ENCODE peak calls at places on chromosomes 13 and 19, in five cellular contexts. One of them, this sample, is unnamed.

GRCh38 chr13:33375421-33375820 is 89.9 kb upstream of the STARD13 start:
- DNase-seq in CD4-positive, alpha-beta T cell: no peak
- DNase-seq in naive thymus-derived CD4-positive, alpha-beta T cell: no peak
- DNase-seq in dorsolateral prefrontal cortex: no peak
- DNase-seq in IMR-90: no peak
- DNase-seq in this sample: no peak

GRCh38 chr13:59771272-59771671 is 392.5 kb downstream of the DIAPH3 start:
- DNase-seq in CD4-positive, alpha-beta T cell: no peak
- DNase-seq in naive thymus-derived CD4-positive, alpha-beta T cell: no peak
- DNase-seq in dorsolateral prefrontal cortex: no peak
- DNase-seq in IMR-90: peak
- DNase-seq in this sample: no peak

GRCh38 chr13:28597641-28598040 is 61.3 kb upstream of the POMP start:
- DNase-seq in CD4-positive, alpha-beta T cell: no peak
- DNase-seq in naive thymus-derived CD4-positive, alpha-beta T cell: no peak
- DNase-seq in dorsolateral prefrontal cortex: no peak
- DNase-seq in IMR-90: peak
- DNase-seq in this sample: no peak

GRCh38 chr19:10105241-10106099 is 692 bp upstream of the PPAN start:
- DNase-seq in CD4-positive, alpha-beta T cell: no peak
- DNase-seq in naive thymus-derived CD4-positive, alpha-beta T cell: no peak
- DNase-seq in dorsolateral prefrontal cortex: no peak
- DNase-seq in IMR-90: no peak
- DNase-seq in this sample: peak

GRCh38 chr13:86000546-86000945 is 201.3 kb upstream of the SLITRK6 start:
- DNase-seq in CD4-positive, alpha-beta T cell: no peak
- DNase-seq in naive thymus-derived CD4-positive, alpha-beta T cell: no peak
- DNase-seq in dorsolateral prefrontal cortex: no peak
- DNase-seq in IMR-90: no peak
- DNase-seq in this sample: no peak

GRCh38 chr13:110815471-110816204 is 99.2 kb downstream of the ANKRD10 start:
- DNase-seq in CD4-positive, alpha-beta T cell: no peak
- DNase-seq in naive thymus-derived CD4-positive, alpha-beta T cell: no peak
- DNase-seq in dorsolateral prefrontal cortex: no peak
- DNase-seq in IMR-90: no peak
- DNase-seq in this sample: no peak

GRCh38 chr19:51926426-51926783 is 867 bp upstream of the ZNF613 start:
- DNase-seq in CD4-positive, alpha-beta T cell: no peak
- DNase-seq in naive thymus-derived CD4-positive, alpha-beta T cell: no peak
- DNase-seq in dorsolateral prefrontal cortex: no peak
- DNase-seq in IMR-90: no peak
- DNase-seq in this sample: no peak

GRCh38 chr13:71240906-71241305 is 626.1 kb downstream of the DACH1 start:
- DNase-seq in CD4-positive, alpha-beta T cell: no peak
- DNase-seq in naive thymus-derived CD4-positive, alpha-beta T cell: no peak
- DNase-seq in dorsolateral prefrontal cortex: no peak
- DNase-seq in IMR-90: no peak
- DNase-seq in this sample: no peak

GRCh38 chr19:33777351-33777750 is 19.3 kb upstream of the KCTD15 start:
- DNase-seq in CD4-positive, alpha-beta T cell: no peak
- DNase-seq in naive thymus-derived CD4-positive, alpha-beta T cell: no peak
- DNase-seq in dorsolateral prefrontal cortex: no peak
- DNase-seq in IMR-90: no peak
- DNase-seq in this sample: no peak

DNA sequence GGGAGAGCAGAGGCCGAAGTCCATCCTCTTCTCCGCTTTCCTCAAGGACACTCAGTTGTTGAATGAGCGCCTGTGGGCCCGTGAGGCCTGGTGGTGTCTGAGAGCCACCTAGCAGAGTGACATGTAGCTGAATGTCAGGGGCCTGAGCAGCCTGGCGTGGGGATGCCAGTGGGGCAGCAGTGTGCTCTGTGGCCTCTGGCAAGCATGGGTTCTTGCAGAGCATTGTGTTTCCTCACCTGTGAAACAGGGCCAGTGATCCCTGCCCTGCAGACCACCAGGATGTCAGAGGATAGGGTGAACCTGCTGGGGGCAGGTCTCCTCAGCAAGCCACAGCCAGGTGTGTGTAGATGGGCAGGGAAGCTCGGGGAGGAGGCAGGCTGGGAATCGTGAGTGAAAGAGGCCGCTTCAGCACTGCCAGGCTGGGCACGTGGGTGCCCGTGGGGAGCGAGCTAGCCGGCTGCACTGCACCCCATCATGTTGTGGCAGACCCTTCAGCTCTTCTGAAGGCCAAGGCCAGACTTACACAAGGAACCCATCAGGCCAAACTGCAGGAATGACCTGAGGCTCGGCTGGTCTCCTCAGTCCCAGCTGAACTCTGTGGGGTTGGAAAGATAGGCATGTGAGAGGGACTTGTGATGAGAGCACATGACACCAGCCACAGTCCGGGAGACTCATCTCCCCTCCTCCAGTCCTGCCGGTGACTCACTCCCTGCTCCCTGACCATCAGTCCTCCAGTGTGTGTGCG is 5.0 kb downstream of the PPP1R37 start:
- DNase-seq in CD4-positive, alpha-beta T cell: no peak
- DNase-seq in naive thymus-derived CD4-positive, alpha-beta T cell: no peak
- DNase-seq in dorsolateral prefrontal cortex: peak
- DNase-seq in IMR-90: peak
- DNase-seq in this sample: no peak
- H3K27ac ChIP-seq in CD4-positive, alpha-beta T cell: no peak
- H3K27ac ChIP-seq in naive thymus-derived CD4-positive, alpha-beta T cell: no peak
- H3K27ac ChIP-seq in dorsolateral prefrontal cortex: peak
- H3K27ac ChIP-seq in IMR-90: peak
- H3K27ac ChIP-seq in this sample: peak

DNA sequence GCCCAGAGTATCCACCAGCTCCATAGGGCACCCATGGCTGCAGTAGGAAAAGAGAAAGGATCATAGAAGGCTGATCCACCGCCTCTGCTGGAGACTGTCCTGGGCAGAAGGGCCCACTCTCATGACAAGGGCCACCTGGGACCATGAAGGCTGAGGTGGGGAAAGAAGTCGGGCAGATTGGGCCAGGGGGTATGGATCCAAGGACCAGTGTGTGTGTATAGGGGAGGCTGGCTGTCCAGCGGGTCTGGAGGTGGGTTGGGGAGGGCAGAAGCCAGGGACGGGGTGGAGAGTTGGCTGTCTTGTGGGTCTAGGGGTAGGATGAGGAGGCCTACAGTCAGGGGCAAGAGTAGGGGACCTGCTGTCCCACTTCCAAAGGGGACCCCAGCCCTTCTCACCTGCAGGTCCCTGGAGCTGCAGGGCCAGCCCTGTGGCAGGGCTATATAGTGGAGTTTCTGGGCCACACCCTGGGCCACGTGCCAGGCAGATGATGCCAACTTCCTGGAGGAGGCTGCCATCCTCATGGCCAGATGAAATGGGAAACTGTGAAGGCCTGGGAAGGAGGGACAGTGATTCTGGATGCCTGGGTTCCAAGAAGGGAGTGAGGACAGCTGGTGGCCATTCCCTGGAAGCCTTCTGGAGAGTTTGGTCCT is at the start of gene FCGBP:
- DNase-seq in CD4-positive, alpha-beta T cell: no peak
- DNase-seq in naive thymus-derived CD4-positive, alpha-beta T cell: no peak
- DNase-seq in dorsolateral prefrontal cortex: no peak
- DNase-seq in IMR-90: no peak
- DNase-seq in this sample: peak
- H3K27ac ChIP-seq in CD4-positive, alpha-beta T cell: no peak
- H3K27ac ChIP-seq in naive thymus-derived CD4-positive, alpha-beta T cell: no peak
- H3K27ac ChIP-seq in dorsolateral prefrontal cortex: no peak
- H3K27ac ChIP-seq in IMR-90: no peak
- H3K27ac ChIP-seq in this sample: peak

GRCh38 chr19:1991516-1991915 is 24.0 kb downstream of the BTBD2 start:
- DNase-seq in CD4-positive, alpha-beta T cell: no peak
- DNase-seq in naive thymus-derived CD4-positive, alpha-beta T cell: no peak
- DNase-seq in dorsolateral prefrontal cortex: no peak
- DNase-seq in IMR-90: no peak
- DNase-seq in this sample: no peak
- H3K27ac ChIP-seq in CD4-positive, alpha-beta T cell: no peak
- H3K27ac ChIP-seq in naive thymus-derived CD4-positive, alpha-beta T cell: no peak
- H3K27ac ChIP-seq in dorsolateral prefrontal cortex: no peak
- H3K27ac ChIP-seq in IMR-90: no peak
- H3K27ac ChIP-seq in this sample: no peak

GRCh38 chr13:45482571-45483173 is 17.9 kb downstream of the COG3 start:
- DNase-seq in CD4-positive, alpha-beta T cell: no peak
- DNase-seq in naive thymus-derived CD4-positive, alpha-beta T cell: no peak
- DNase-seq in dorsolateral prefrontal cortex: no peak
- DNase-seq in IMR-90: peak
- DNase-seq in this sample: no peak
- H3K27ac ChIP-seq in CD4-positive, alpha-beta T cell: no peak
- H3K27ac ChIP-seq in naive thymus-derived CD4-positive, alpha-beta T cell: no peak
- H3K27ac ChIP-seq in dorsolateral prefrontal cortex: no peak
- H3K27ac ChIP-seq in IMR-90: no peak
- H3K27ac ChIP-seq in this sample: no peak

GRCh38 chr19:31263317-31263716 is 85.9 kb downstream of the TSHZ3 start:
- DNase-seq in CD4-positive, alpha-beta T cell: no peak
- DNase-seq in naive thymus-derived CD4-positive, alpha-beta T cell: no peak
- DNase-seq in dorsolateral prefrontal cortex: no peak
- DNase-seq in IMR-90: no peak
- DNase-seq in this sample: no peak
- H3K27ac ChIP-seq in CD4-positive, alpha-beta T cell: no peak
- H3K27ac ChIP-seq in naive thymus-derived CD4-positive, alpha-beta T cell: no peak
- H3K27ac ChIP-seq in dorsolateral prefrontal cortex: no peak
- H3K27ac ChIP-seq in IMR-90: no peak
- H3K27ac ChIP-seq in this sample: no peak

GRCh38 chr19:18840288-18841260 is 8.8 kb downstream of the UPF1 start:
- DNase-seq in CD4-positive, alpha-beta T cell: no peak
- DNase-seq in naive thymus-derived CD4-positive, alpha-beta T cell: no peak
- DNase-seq in dorsolateral prefrontal cortex: no peak
- DNase-seq in IMR-90: no peak
- DNase-seq in this sample: no peak

GRCh38 chr19:18839465-18840287 is 7.9 kb downstream of the UPF1 start:
- DNase-seq in CD4-positive, alpha-beta T cell: no peak
- DNase-seq in naive thymus-derived CD4-positive, alpha-beta T cell: no peak
- DNase-seq in dorsolateral prefrontal cortex: no peak
- DNase-seq in IMR-90: no peak
- DNase-seq in this sample: no peak

GRCh38 chr19:18842166-18842565 is 10.4 kb downstream of the UPF1 start:
- DNase-seq in CD4-positive, alpha-beta T cell: no peak
- DNase-seq in naive thymus-derived CD4-positive, alpha-beta T cell: no peak
- DNase-seq in dorsolateral prefrontal cortex: no peak
- DNase-seq in IMR-90: no peak
- DNase-seq in this sample: no peak

GRCh38 chr19:18843960-18844359 is 12.2 kb downstream of the UPF1 start:
- DNase-seq in CD4-positive, alpha-beta T cell: no peak
- DNase-seq in naive thymus-derived CD4-positive, alpha-beta T cell: no peak
- DNase-seq in dorsolateral prefrontal cortex: no peak
- DNase-seq in IMR-90: no peak
- DNase-seq in this sample: no peak

DNA sequence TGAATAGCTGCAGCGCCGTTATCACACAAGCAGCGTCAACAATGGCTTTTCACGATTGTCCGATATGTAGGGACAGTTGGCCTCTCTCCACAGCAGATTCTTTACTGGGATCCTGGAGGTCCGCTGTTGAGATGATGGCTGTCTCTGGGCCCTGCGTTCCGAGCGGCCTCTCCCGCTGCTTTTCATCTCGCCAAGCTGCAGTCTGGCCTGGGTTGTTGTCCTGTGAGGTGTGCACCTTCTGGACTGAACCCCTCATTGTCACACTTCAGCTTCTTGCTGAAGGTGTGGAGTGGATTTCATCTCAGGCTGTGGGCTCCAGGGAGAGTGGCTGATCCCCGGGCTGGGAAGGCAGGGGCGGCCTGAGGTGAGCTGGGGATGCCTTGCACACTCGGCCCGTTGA is 9.6 kb downstream of the UPF1 start:
- DNase-seq in CD4-positive, alpha-beta T cell: no peak
- DNase-seq in naive thymus-derived CD4-positive, alpha-beta T cell: no peak
- DNase-seq in dorsolateral prefrontal cortex: no peak
- DNase-seq in IMR-90: no peak
- DNase-seq in this sample: no peak
- H3K27ac ChIP-seq in CD4-positive, alpha-beta T cell: no peak
- H3K27ac ChIP-seq in naive thymus-derived CD4-positive, alpha-beta T cell: no peak
- H3K27ac ChIP-seq in dorsolateral prefrontal cortex: no peak
- H3K27ac ChIP-seq in IMR-90: no peak
- H3K27ac ChIP-seq in this sample: no peak

GRCh38 chr19:3356805-3357204 is 9.6 kb upstream of the NFIC start:
- DNase-seq in CD4-positive, alpha-beta T cell: no peak
- DNase-seq in naive thymus-derived CD4-positive, alpha-beta T cell: no peak
- DNase-seq in dorsolateral prefrontal cortex: no peak
- DNase-seq in IMR-90: no peak
- DNase-seq in this sample: no peak
- H3K27ac ChIP-seq in CD4-positive, alpha-beta T cell: no peak
- H3K27ac ChIP-seq in naive thymus-derived CD4-positive, alpha-beta T cell: no peak
- H3K27ac ChIP-seq in dorsolateral prefrontal cortex: peak
- H3K27ac ChIP-seq in IMR-90: no peak
- H3K27ac ChIP-seq in this sample: peak